ENCODE peak calls at places on chromosomes 6 and 20, in five cellular contexts. W, A, I, C and K are unnamed samples.

GRCh38 chr6:39100358-39100757 is 14.6 kb downstream of the SAYSD1 start:
- DNase-seq in W (no peak), A (no peak), I (no peak), C (no peak), K (no peak)

GRCh38 chr20:53699085-53699717 is 105.6 kb upstream of the ZNF217 start:
- DNase-seq in W (no peak), A (no peak), I (no peak), C (no peak), K (no peak)

GRCh38 chr6:9563996-9564395 is 850.9 kb downstream of the TFAP2A start:
- DNase-seq in W (no peak), A (no peak), I (peak), C (peak), K (no peak)

GRCh38 chr20:51318058-51318960 is 224.2 kb downstream of the NFATC2 start:
- DNase-seq in W (peak), A (no peak), I (peak), C (no peak), K (no peak)

GRCh38 chr6:6998194-6998569 is 109.6 kb upstream of the RREB1 start:
- DNase-seq in W (no peak), A (peak), I (no peak), C (no peak), K (no peak)

GRCh38 chr6:170416303-170416702 is 109.7 kb downstream of the FAM120B start:
- DNase-seq in W (no peak), A (no peak), I (no peak), C (no peak), K (no peak)

GRCh38 chr6:25302156-25302555 is 23.0 kb downstream of the CARMIL1 start:
- DNase-seq in W (no peak), A (no peak), I (peak), C (no peak), K (no peak)

GRCh38 chr6:129667621-129668020 is 42.4 kb downstream of the ARHGAP18 start:
- DNase-seq in W (peak), A (peak), I (peak), C (peak), K (no peak)

GRCh38 chr6:106973018-106973840 is 1.3 kb downstream of the CD24 start:
- DNase-seq in W (peak), A (no peak), I (no peak), C (no peak), K (no peak)

GRCh38 chr6:170186909-170187668 is 103.8 kb downstream of the DLL1 start:
- DNase-seq in W (peak), A (no peak), I (no peak), C (no peak), K (no peak)

GRCh38 chr20:38226553-38226952 is 34.0 kb downstream of the KIAA1755 start:
- DNase-seq in W (no peak), A (no peak), I (no peak), C (no peak), K (no peak)

GRCh38 chr6:7137335-7138106 is 29.8 kb downstream of the RREB1 start:
- DNase-seq in W (peak), A (peak), I (peak), C (peak), K (peak)

GRCh38 chr6:32200711-32201475 is 8.4 kb upstream of the GPSM3 start:
- DNase-seq in W (no peak), A (no peak), I (no peak), C (no peak), K (peak)

GRCh38 chr6:41587223-41587879 is 41.2 kb downstream of the FOXP4 start:
- DNase-seq in W (peak), A (no peak), I (no peak), C (no peak), K (no peak)

GRCh38 chr20:43681468-43681942 is 14.6 kb downstream of the MYBL2 start:
- DNase-seq in W (peak), A (no peak), I (no peak), C (no peak), K (no peak)

GRCh38 chr6:92126983-92127382 is 1292.4 kb downstream of the EPHA7 start:
- DNase-seq in W (no peak), A (no peak), I (no peak), C (no peak), K (no peak)

GRCh38 chr6:106972500-106972899 is 2.0 kb downstream of the CD24 start:
- DNase-seq in W (peak), A (no peak), I (no peak), C (peak), K (no peak)

GRCh38 chr6:28153546-28153945 is 11.9 kb downstream of the ZKSCAN8 start:
- DNase-seq in W (no peak), A (no peak), I (no peak), C (no peak), K (no peak)

GRCh38 chr20:5991623-5992441 is 41.4 kb downstream of the MCM8 start:
- DNase-seq in W (no peak), A (no peak), I (no peak), C (peak), K (no peak)

GRCh38 chr6:39387785-39388184 is 65.3 kb upstream of the KCNK16 start:
- DNase-seq in W (no peak), A (no peak), I (no peak), C (no peak), K (no peak)

GRCh38 chr6:136401749-136402148 is 112.1 kb upstream of the BCLAF1 start:
- DNase-seq in W (no peak), A (peak), I (peak), C (peak), K (no peak)

GRCh38 chr20:63698739-63699465 is 2.5 kb downstream of the TNFRSF6B start:
- DNase-seq in W (peak), A (peak), I (peak), C (peak), K (peak)

GRCh38 chr6:142907544-142907943 is 37.4 kb downstream of the HIVEP2 start:
- DNase-seq in W (no peak), A (no peak), I (no peak), C (no peak), K (no peak)

GRCh38 chr20:40669692-40670091 is 19.3 kb downstream of the MAFB start:
- DNase-seq in W (no peak), A (no peak), I (no peak), C (no peak), K (peak)

GRCh38 chr6:32148722-32149576 is 2.8 kb downstream of the PRRT1 start:
- DNase-seq in W (peak), A (no peak), I (no peak), C (peak), K (peak)

GRCh38 chr6:82570083-82570482 is 206.5 kb downstream of the TPBG start:
- DNase-seq in W (no peak), A (no peak), I (peak), C (no peak), K (no peak)

GRCh38 chr6:7685276-7685675 is 40.6 kb upstream of the BMP6 start:
- DNase-seq in W (no peak), A (no peak), I (no peak), C (no peak), K (no peak)

GRCh38 chr6:149032599-149033405 is 284.7 kb upstream of the TAB2 start:
- DNase-seq in W (peak), A (peak), I (peak), C (peak), K (no peak)

GRCh38 chr6:1617466-1618304 is 8.0 kb downstream of the FOXC1 start:
- DNase-seq in W (no peak), A (no peak), I (peak), C (no peak), K (no peak)

GRCh38 chr6:154380733-154381132 is 24.1 kb upstream of the IPCEF1 start:
- DNase-seq in W (no peak), A (no peak), I (no peak), C (no peak), K (no peak)

GRCh38 chr20:59785986-59786753 is 147.3 kb downstream of the SYCP2 start:
- DNase-seq in W (no peak), A (no peak), I (no peak), C (no peak), K (no peak)

GRCh38 chr6:41428995-41429417 is 93.6 kb downstream of the NCR2 start:
- DNase-seq in W (no peak), A (peak), I (peak), C (peak), K (no peak)

GRCh38 chr20:49989234-49990065 is 6.7 kb downstream of the SNAI1 start:
- DNase-seq in W (peak), A (peak), I (peak), C (peak), K (peak)

GRCh38 chr6:79949235-79949634 is 1.9 kb upstream of the ELOVL4 start:
- DNase-seq in W (peak), A (peak), I (peak), C (peak), K (no peak)

GRCh38 chr6:71394001-71394432 is 105.4 kb downstream of the OGFRL1 start:
- DNase-seq in W (no peak), A (peak), I (peak), C (peak), K (no peak)

GRCh38 chr20:52311209-52311794 is 119.7 kb upstream of the ZFP64 start:
- DNase-seq in W (no peak), A (no peak), I (no peak), C (no peak), K (no peak)

GRCh38 chr6:4961322-4962168 is 42.3 kb downstream of the RPP40 start:
- DNase-seq in W (no peak), A (no peak), I (no peak), C (no peak), K (no peak)

GRCh38 chr6:4956625-4957024 is 47.2 kb downstream of the RPP40 start:
- DNase-seq in W (no peak), A (no peak), I (no peak), C (no peak), K (no peak)

GRCh38 chr6:4958624-4959023 is 45.2 kb downstream of the RPP40 start:
- DNase-seq in W (no peak), A (no peak), I (no peak), C (no peak), K (no peak)

GRCh38 chr6:4953440-4953839 is 50.4 kb downstream of the RPP40 start:
- DNase-seq in W (no peak), A (no peak), I (no peak), C (no peak), K (no peak)

GRCh38 chr6:4957521-4958231 is 46.2 kb downstream of the RPP40 start:
- DNase-seq in W (no peak), A (no peak), I (peak), C (no peak), K (no peak)
- TF ChIP-seq CTCF in W (no peak), A (peak), I (peak), C (no peak), K (no peak)

GRCh38 chr20:11912013-11912663 is 5.6 kb upstream of the BTBD3 start:
- DNase-seq in W (peak), A (no peak), I (peak), C (no peak), K (no peak)
- TF ChIP-seq CTCF in W (peak), A (peak), I (peak), C (peak), K (peak)

GRCh38 chr6:99802396-99803031 is 191.5 kb downstream of the MCHR2 start:
- DNase-seq in W (peak), A (no peak), I (no peak), C (no peak), K (no peak)
- TF ChIP-seq CTCF in W (no peak), A (no peak), I (no peak), C (no peak), K (no peak)

DNA sequence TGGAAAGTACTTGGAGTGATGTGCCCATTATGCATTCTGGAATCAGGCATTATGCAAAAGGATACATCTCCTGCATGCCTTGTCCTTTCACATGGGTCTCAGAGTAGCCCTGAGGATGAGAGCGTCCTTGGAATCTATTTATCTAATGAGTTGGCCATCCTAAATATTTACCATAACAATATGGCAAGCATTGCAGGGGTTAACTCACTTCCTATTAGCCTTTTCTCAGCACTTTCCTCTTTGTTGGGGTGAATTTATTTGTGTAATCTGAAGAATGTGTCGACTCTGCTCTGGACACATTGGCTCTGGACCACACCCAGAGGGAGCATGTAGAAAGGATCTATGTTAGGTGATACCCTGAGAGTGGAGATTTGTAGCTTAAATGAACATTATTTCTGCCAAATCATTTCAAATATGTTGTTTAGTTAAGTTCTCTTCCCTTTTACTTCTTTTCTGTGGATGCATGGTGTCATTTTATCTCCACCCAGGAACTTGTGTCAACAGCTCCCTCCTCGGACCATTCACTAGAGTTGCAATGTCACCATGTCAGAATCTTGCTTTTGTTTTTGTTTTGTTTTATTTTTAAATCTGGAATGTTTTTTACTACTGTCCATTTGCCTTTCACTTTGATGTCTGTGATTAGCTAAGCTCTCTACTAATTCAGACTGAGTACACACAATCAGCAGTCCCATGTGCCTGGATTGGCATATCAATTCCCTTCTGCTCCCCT is 757.0 kb upstream of the MMS22L start:
- DNase-seq in W (no peak), A (no peak), I (no peak), C (peak), K (no peak)
- TF ChIP-seq CTCF in W (no peak), A (peak), I (no peak), C (peak), K (no peak)

GRCh38 chr6:144063744-144064401 is 31.5 kb downstream of the SF3B5 start:
- DNase-seq in W (peak), A (peak), I (no peak), C (no peak), K (peak)
- TF ChIP-seq CTCF in W (peak), A (no peak), I (no peak), C (no peak), K (peak)

GRCh38 chr20:35478804-35479472 is 23.5 kb downstream of the CEP250 start:
- DNase-seq in W (no peak), A (no peak), I (no peak), C (no peak), K (no peak)
- TF ChIP-seq CTCF in W (no peak), A (peak), I (peak), C (no peak), K (no peak)

DNA sequence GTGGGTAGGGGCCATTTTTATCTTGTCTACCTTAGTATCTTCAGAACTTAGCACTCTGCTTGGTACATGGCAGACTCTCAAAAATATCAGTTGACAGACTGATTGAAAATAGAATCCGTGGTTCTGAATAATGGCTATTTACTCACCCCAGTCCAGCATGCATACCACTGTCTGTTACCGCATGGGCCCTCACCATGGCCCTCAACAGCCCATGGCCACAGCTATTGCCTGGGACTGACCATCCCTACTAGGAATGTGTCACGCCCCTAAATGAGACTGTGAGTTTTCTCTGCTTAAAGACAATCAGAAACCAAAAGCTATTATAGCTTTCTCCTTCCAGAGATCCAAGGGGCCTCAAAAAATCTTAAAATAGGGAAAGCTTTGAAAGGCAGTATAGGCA is 207.7 kb downstream of the ATXN1 start:
- DNase-seq in W (no peak), A (no peak), I (no peak), C (no peak), K (no peak)
- TF ChIP-seq CTCF in W (no peak), A (no peak), I (no peak), C (no peak), K (no peak)

DNA sequence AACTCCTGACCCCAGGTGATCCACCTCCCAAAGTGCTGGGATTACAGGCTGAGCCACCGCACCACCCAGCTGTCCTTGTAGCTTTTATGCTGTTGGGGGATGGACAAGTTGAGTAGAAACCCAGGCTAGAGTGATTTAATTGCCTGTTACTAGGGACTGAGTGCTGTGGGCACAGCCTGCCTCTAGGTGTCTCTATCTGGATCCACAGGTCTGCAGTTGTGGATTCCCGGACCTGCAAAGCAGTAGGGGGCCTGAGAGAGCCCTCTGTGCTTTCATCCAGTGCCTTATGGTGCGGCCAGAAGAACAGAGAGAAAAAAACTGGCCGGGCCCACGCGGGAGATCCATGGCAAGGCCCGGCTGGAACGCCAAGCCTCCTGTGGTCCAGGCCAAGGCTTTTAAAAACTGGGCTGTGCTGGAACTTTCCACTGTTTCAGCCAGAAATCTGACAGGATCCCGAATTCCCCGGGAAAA is 5.1 kb downstream of the SIRPA start:
- DNase-seq in W (peak), A (peak), I (peak), C (peak), K (no peak)
- TF ChIP-seq CTCF in W (peak), A (peak), I (peak), C (peak), K (peak)